ENCODE peak calls at places on chromosome 20, in eight cellular contexts. J is AG09319; W is A549; M is stimulated activated CD4-positive, alpha-beta T cell treated with anti-CD3 and anti-CD28 coated beads, Interleukin-4, amount 100 ng/mL, for 1 hour; S is NCI-H1436; T is NCI-H524; B is C1 segment of cervical spinal cord; Y is GM06990. K is an unnamed sample.

GRCh38 chr20:39524371-39524911 is 562.3 kb downstream of the DHX35 start:
- DNase-seq in M (no peak), W (no peak), Y (no peak), B (no peak), J (no peak), T (no peak), S (no peak), K (no peak)

GRCh38 chr20:22248052-22248667 is 336.2 kb downstream of the FOXA2 start:
- DNase-seq in S (no peak), T (peak), Y (no peak), J (no peak), M (no peak), B (peak), W (peak), K (no peak)

GRCh38 chr20:41046716-41047115 is 18.1 kb downstream of the TOP1 start:
- DNase-seq in B (no peak), W (no peak), J (no peak), S (no peak), T (no peak), Y (no peak), M (no peak), K (no peak)

GRCh38 chr20:64237316-64237715 is 18.2 kb upstream of the PCMTD2 start:
- DNase-seq in J (no peak), Y (no peak), S (no peak), M (no peak), T (no peak), B (no peak), W (no peak), K (no peak)

GRCh38 chr20:62387993-62388635 is 1.2 kb downstream of the RPS21 start:
- DNase-seq in T (no peak), B (no peak), Y (no peak), M (no peak), J (no peak), W (no peak), S (no peak), K (no peak)

GRCh38 chr20:63009988-63010769 is 3.4 kb upstream of the BHLHE23 start:
- DNase-seq in Y (peak), W (no peak), J (no peak), M (peak), S (no peak), B (no peak), T (no peak), K (no peak)

GRCh38 chr20:33790571-33790970 is 20.6 kb upstream of the CHMP4B start:
- DNase-seq in B (no peak), Y (no peak), S (no peak), J (no peak), W (no peak), T (no peak), M (no peak), K (no peak)

GRCh38 chr20:24685736-24686135 is 216.3 kb downstream of the SYNDIG1 start:
- DNase-seq in W (no peak), Y (no peak), B (no peak), J (no peak), M (no peak), S (no peak), T (no peak), K (no peak)

GRCh38 chr20:62222266-62222850 is 2.3 kb upstream of the HRH3 start:
- DNase-seq in W (no peak), J (no peak), B (no peak), Y (no peak), T (no peak), S (no peak), M (no peak), K (no peak)

GRCh38 chr20:4947817-4948559 is 53.3 kb downstream of the SLC23A2 start:
- DNase-seq in B (no peak), M (no peak), Y (no peak), W (no peak), S (no peak), J (no peak), T (no peak), K (no peak)

GRCh38 chr20:24894967-24895366 is 54.1 kb upstream of the CST7 start:
- DNase-seq in S (no peak), J (no peak), W (no peak), M (no peak), B (no peak), T (no peak), Y (no peak), K (no peak)

K was measured in D341Med.